ENCODE peak calls at places on chromosome 14, in five cellular contexts. U is GM12878, R is left ventricle myocardium inferior, D is mesendoderm, W is heart left ventricle. F is an unnamed sample.

GRCh38 chr14:73752297-73752992 is 38.3 kb upstream of the PNMA1 start:
- DNase-seq in U (no peak), R (peak), D (peak), W (peak), F (peak)

GRCh38 chr14:43894534-43894933 is 612.5 kb downstream of the FSCB start:
- DNase-seq in U (no peak), R (no peak), D (peak), W (no peak), F (peak)

GRCh38 chr14:104107101-104107581 is 21.6 kb downstream of the ASPG start:
- DNase-seq in U (no peak), R (peak), D (no peak), W (no peak), F (no peak)

GRCh38 chr14:75280831-75281690 is 2.4 kb downstream of the FOS start:
- DNase-seq in U (no peak), R (no peak), D (peak), W (no peak), F (no peak)

GRCh38 chr14:68661226-68662225 is 131.3 kb downstream of the ZFP36L1 start:
- DNase-seq in U (no peak), R (no peak), D (no peak), W (no peak), F (no peak)

GRCh38 chr14:65302571-65303184 is 109.9 kb upstream of the FUT8 start:
- DNase-seq in U (peak), R (no peak), D (no peak), W (no peak), F (peak)

GRCh38 chr14:82642425-82642824 is 1108.8 kb upstream of the SEL1L start:
- DNase-seq in U (no peak), R (no peak), D (peak), W (no peak), F (no peak)

GRCh38 chr14:105492051-105492965 is 1.3 kb downstream of the TEDC1 start:
- DNase-seq in U (no peak), R (peak), D (no peak), W (peak), F (no peak)

GRCh38 chr14:56125772-56126411 is 7.7 kb downstream of the PELI2 start:
- DNase-seq in U (no peak), R (no peak), D (no peak), W (no peak), F (no peak)

GRCh38 chr14:81436296-81437138 is 36.4 kb upstream of the STON2 start:
- DNase-seq in U (no peak), R (peak), D (peak), W (peak), F (no peak)

GRCh38 chr14:104150201-104151027 is 12.0 kb downstream of the KIF26A start:
- DNase-seq in U (no peak), R (no peak), D (peak), W (no peak), F (peak)

GRCh38 chr14:103568952-103569351 is 6.2 kb downstream of the COA8 start:
- DNase-seq in U (no peak), R (no peak), D (peak), W (no peak), F (no peak)

GRCh38 chr14:104121142-104121541 is 17.2 kb upstream of the KIF26A start:
- DNase-seq in U (no peak), R (no peak), D (no peak), W (no peak), F (no peak)

GRCh38 chr14:31229638-31230229 is 22.1 kb upstream of the HECTD1 start:
- DNase-seq in U (no peak), R (peak), D (peak), W (peak), F (no peak)

GRCh38 chr14:94756310-94756709 is 13.6 kb downstream of the GSC start:
- DNase-seq in U (no peak), R (no peak), D (no peak), W (no peak), F (no peak)

GRCh38 chr14:101471723-101472517 is 89.4 kb upstream of the DIO3 start:
- DNase-seq in U (no peak), R (no peak), D (no peak), W (no peak), F (no peak)

GRCh38 chr14:103451401-103451800 is 66.2 kb downstream of the MARK3 start:
- DNase-seq in U (no peak), R (no peak), D (no peak), W (no peak), F (no peak)

GRCh38 chr14:75675265-75675960 is 14.4 kb downstream of the TTLL5 start:
- DNase-seq in U (no peak), R (no peak), D (peak), W (no peak), F (no peak)

GRCh38 chr14:94867931-94868597 is 98.2 kb upstream of the GSC start:
- DNase-seq in U (no peak), R (no peak), D (peak), W (no peak), F (no peak)

GRCh38 chr14:49992901-49993335 is 100.0 kb downstream of the ARF6 start:
- DNase-seq in U (peak), R (no peak), D (no peak), W (no peak), F (peak)

GRCh38 chr14:65972346-65972745 is 513.8 kb upstream of the CCDC196 start:
- DNase-seq in U (no peak), R (no peak), D (no peak), W (no peak), F (no peak)

GRCh38 chr14:56216631-56217379 is 98.6 kb downstream of the PELI2 start:
- DNase-seq in U (no peak), R (peak), D (no peak), W (peak), F (peak)

GRCh38 chr14:105039458-105040205 is 18.7 kb upstream of the CDCA4 start:
- DNase-seq in U (no peak), R (no peak), D (no peak), W (no peak), F (no peak)

GRCh38 chr14:87332001-87332400 is 661.0 kb downstream of the GALC start:
- DNase-seq in U (no peak), R (no peak), D (no peak), W (no peak), F (no peak)

GRCh38 chr14:65414961-65415589 is 2.5 kb downstream of the FUT8 start:
- DNase-seq in U (no peak), R (no peak), D (no peak), W (no peak), F (peak)

GRCh38 chr14:54457609-54457996 is 16.4 kb upstream of the CNIH1 start:
- DNase-seq in U (no peak), R (no peak), D (no peak), W (no peak), F (no peak)

GRCh38 chr14:63375772-63376171 is 57.0 kb upstream of the GPHB5 start:
- DNase-seq in U (no peak), R (no peak), D (no peak), W (no peak), F (no peak)

GRCh38 chr14:66539034-66539433 is 31.1 kb downstream of the GPHN start:
- DNase-seq in U (peak), R (no peak), D (peak), W (no peak), F (peak)

GRCh38 chr14:23294734-23295561 is 7.7 kb downstream of the PPP1R3E start:
- DNase-seq in U (no peak), R (no peak), D (peak), W (no peak), F (peak)

GRCh38 chr14:23364604-23365352 is at the start of gene EFS:
- DNase-seq in U (no peak), R (peak), D (peak), W (peak), F (no peak)

GRCh38 chr14:53247596-53248370 is 94.7 kb upstream of the DDHD1 start:
- DNase-seq in U (no peak), R (no peak), D (no peak), W (no peak), F (no peak)

GRCh38 chr14:100429537-100429936 is 106.4 kb downstream of the SLC25A47 start:
- DNase-seq in U (no peak), R (no peak), D (no peak), W (no peak), F (no peak)

GRCh38 chr14:100786131-100786530 is 39.8 kb upstream of the MEG3 start:
- DNase-seq in U (no peak), R (no peak), D (no peak), W (no peak), F (no peak)

DNA sequence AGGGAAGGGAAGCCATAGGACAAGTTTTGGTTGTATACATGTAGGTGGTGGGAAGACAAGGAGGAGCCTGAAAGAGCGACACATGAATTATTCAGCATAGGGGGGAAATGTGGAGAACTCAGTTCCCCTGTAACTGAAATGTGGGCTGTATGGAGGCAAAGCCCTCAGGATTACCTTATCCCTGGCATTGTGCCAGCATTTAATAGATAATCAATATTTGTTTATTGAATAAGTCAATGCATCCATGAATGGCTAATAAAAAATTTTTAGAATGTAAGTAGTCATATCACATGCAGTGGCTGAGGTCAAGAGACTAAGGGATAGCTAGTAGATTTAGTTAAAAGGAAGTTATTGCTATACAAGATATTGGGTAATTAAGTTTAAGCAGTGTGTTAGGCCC is 232.4 kb downstream of the SNAPC1 start:
- DNase-seq in U (no peak), R (no peak), D (no peak), W (no peak), F (no peak)
- H3K4me3 ChIP-seq in U (no peak), R (no peak), D (no peak), W (no peak), F (no peak)

DNA sequence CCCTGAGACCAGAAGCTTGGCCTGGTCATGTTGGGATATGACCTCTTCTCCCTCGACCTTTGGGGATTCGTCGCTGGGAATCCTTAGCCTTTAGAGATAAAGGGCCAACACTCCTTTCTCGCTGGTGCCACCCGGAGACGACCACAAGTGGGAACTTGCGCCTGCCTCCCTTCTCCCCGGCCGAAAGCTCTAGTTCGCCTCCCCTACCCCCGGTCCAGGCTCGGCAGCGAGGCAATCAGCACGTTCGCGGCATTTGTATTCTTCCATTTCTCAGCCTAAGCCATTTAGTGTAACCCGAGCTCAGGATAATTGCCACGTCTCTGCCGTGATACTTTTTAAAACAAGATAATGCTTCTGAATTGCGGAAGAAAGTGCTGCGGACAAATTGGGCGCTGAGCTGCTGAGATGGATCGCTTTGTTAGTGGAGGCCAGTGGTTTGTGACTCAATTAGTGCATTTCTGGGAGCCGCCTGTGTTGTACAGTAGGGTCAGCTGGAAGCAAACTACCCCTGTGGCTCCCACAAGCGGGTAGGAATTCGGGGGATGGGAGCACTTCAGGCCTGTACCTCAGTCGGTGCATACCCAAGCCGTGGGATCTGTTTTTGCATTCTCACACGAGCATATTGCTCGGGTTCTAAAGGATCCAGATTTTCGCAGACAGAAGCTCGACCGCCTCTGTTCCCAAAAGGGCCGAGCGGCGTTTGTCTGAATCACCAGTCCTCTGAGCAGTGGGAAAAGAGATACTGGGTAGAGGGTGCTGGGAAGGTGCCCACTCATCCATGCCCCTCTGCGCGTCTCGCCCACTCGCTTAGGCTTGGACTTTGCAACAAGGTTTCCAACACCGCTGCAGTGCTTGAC is 6.8 kb upstream of the SIX1 start:
- DNase-seq in U (no peak), R (no peak), D (peak), W (no peak), F (no peak)
- H3K4me3 ChIP-seq in U (peak), R (peak), D (peak), W (peak), F (peak)

GRCh38 chr14:20179880-20180279 is 10.8 kb upstream of the OR11G2 start:
- DNase-seq in U (no peak), R (no peak), D (no peak), W (no peak), F (no peak)

GRCh38 chr14:20179218-20179617 is 11.5 kb upstream of the OR11G2 start:
- DNase-seq in U (no peak), R (peak), D (no peak), W (no peak), F (no peak)

GRCh38 chr14:20177433-20177974 is 13.2 kb upstream of the OR11G2 start:
- DNase-seq in U (no peak), R (no peak), D (no peak), W (no peak), F (no peak)

GRCh38 chr14:20176330-20176729 is 14.4 kb upstream of the OR11G2 start:
- DNase-seq in U (no peak), R (no peak), D (no peak), W (no peak), F (no peak)
- H3K4me3 ChIP-seq in U (no peak), R (no peak), D (no peak), W (no peak), F (no peak)

DNA sequence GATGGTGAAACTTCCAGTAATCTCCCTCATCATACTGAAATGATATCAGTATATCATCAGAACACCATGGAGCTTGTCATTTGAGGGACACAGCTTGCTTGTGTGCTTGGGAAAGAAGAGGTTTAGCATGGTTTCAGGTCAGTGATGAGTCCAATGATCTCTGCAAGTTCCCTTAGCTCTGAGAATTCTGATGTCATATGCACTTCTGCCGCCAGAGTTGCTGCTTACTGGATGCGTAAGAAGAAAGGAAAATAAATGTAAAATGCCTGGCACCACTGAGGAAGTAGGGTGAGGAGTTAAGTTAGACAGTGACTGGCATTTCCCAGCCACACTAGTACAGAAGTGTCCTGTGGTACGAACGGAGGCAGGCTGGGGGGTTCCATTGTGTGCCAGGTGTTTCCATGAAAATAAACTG is 22.6 kb downstream of the PRKCH start:
- DNase-seq in U (no peak), R (no peak), D (no peak), W (no peak), F (peak)
- H3K4me3 ChIP-seq in U (no peak), R (no peak), D (no peak), W (no peak), F (no peak)

F was measured in GM12865.